ENCODE peak calls at places on chromosomes 16 and 17, in six cellular contexts. Q is left ventricle myocardium inferior, W is psoas muscle, X is AG04450, Y is cardiac muscle cell, E is spleen. N is an unnamed sample.
A peak's percentile ranks its signal among the peaks of the same experiment; 100 is the strongest.

GRCh38 chr17:81470270-81470943 is 42.2 kb downstream of the ACTG1 start:
- DNase-seq in Y (no peak), Q (no peak), W (no peak), X (no peak), E (no peak), N (no peak)

GRCh38 chr16:83989300-83989699 is 21.3 kb downstream of the NECAB2 start:
- DNase-seq in E (no peak), W (no peak), Y (no peak), X (no peak), Q (no peak), N (no peak)

GRCh38 chr17:31320791-31321190 is 631 bp downstream of the EVI2A start:
- DNase-seq in Y (peak; percentile 57), Q (no peak), W (no peak), E (no peak), X (no peak), N (no peak)

GRCh38 chr17:74224959-74225725 is 11.8 kb downstream of the TTYH2 start:
- DNase-seq in Y (no peak), W (no peak), X (no peak), E (no peak), Q (no peak), N (no peak)

GRCh38 chr16:81432899-81433560 is 11.6 kb upstream of the CMIP start:
- DNase-seq in X (no peak), Q (no peak), E (no peak), W (no peak), Y (no peak), N (no peak)

GRCh38 chr17:35299108-35299507 is 56.2 kb downstream of the SLFN5 start:
- DNase-seq in E (no peak), X (no peak), W (no peak), Q (no peak), Y (no peak), N (no peak)

GRCh38 chr16:8173111-8173644 is 417.1 kb downstream of the TMEM114 start:
- DNase-seq in E (peak; percentile 75), Q (peak; percentile 48), W (peak; percentile 56), X (no peak), Y (peak; percentile 26), N (peak; percentile 82)

GRCh38 chr17:6558932-6559752 is 2.8 kb upstream of the PITPNM3 start:
- DNase-seq in X (no peak), W (no peak), Q (no peak), Y (peak; percentile 55), E (peak; percentile 75), N (no peak)

GRCh38 chr16:640614-641013 is 1.0 kb upstream of the MCRIP2 start:
- DNase-seq in Q (no peak), W (no peak), E (no peak), Y (no peak), X (no peak), N (no peak)
- H3K4me3 ChIP-seq in Q (peak overlapping the region; percentile 87), W (no peak overlapping the region), E (no peak overlapping the region), Y (peak overlapping the region; percentile 80), X (peak overlapping the region; percentile 80), N (peak overlapping the region; percentile 77)

GRCh38 chr17:41505007-41505835 is at the start of gene KRT13:
- DNase-seq in Q (no peak), W (no peak), Y (no peak), X (no peak), E (no peak), N (no peak)
- H3K27ac ChIP-seq in Q (no peak within 1 kb of the TSS), W (no peak within 1 kb of the TSS), Y (no peak within 1 kb of the TSS), X (no peak within 1 kb of the TSS), E (no peak within 1 kb of the TSS), N (no peak within 1 kb of the TSS)

DNA sequence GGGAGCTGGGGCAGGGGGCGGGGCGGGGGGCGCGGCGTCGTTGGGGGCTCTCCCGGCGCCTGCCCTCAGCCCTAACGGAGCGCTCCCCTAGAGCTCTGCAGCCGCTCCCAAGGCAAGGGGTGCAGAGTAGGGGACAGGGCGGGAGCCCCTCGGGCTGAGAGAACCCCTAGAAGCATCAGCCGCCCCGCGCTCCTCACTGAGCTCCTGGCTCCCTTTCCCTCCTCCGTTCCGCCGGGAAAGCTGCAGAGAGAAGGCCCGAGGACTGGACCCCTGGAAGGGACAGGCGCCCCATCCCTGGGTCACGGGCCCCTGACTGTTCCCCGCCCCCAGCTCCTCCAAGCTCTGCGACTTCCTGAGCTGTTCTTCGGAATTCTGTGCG is 232 bp upstream of the PLXDC1 start:
- DNase-seq in X (no peak), E (no peak), W (no peak), Q (no peak), Y (no peak), N (no peak)
- H3K4me3 ChIP-seq in X (peak overlapping the region; percentile 38), E (peak overlapping the region; percentile 33), W (peak overlapping the region; percentile 63), Q (peak overlapping the region; percentile 75), Y (peak overlapping the region; percentile 95), N (peak overlapping the region; percentile 87)

GRCh38 chr17:9018731-9019130 is 2.6 kb upstream of the NTN1 start:
- DNase-seq in Q (no peak), Y (no peak), X (no peak), W (no peak), E (no peak), N (no peak)

GRCh38 chr17:9020824-9021157 is 519 bp upstream of the NTN1 start:
- DNase-seq in X (no peak), Q (no peak), Y (no peak), W (no peak), E (peak; percentile 76), N (no peak)

GRCh38 chr17:9021985-9022552 is 759 bp downstream of the NTN1 start:
- DNase-seq in E (no peak), X (no peak), Q (peak; percentile 45), Y (peak; percentile 43), W (peak; percentile 43), N (peak; percentile 29)

GRCh38 chr17:9021158-9021984 is at the start of gene NTN1:
- DNase-seq in X (no peak), Q (peak; percentile 59), Y (peak; percentile 50), W (peak; percentile 50), E (peak; percentile 82), N (peak; percentile 61)

DNA sequence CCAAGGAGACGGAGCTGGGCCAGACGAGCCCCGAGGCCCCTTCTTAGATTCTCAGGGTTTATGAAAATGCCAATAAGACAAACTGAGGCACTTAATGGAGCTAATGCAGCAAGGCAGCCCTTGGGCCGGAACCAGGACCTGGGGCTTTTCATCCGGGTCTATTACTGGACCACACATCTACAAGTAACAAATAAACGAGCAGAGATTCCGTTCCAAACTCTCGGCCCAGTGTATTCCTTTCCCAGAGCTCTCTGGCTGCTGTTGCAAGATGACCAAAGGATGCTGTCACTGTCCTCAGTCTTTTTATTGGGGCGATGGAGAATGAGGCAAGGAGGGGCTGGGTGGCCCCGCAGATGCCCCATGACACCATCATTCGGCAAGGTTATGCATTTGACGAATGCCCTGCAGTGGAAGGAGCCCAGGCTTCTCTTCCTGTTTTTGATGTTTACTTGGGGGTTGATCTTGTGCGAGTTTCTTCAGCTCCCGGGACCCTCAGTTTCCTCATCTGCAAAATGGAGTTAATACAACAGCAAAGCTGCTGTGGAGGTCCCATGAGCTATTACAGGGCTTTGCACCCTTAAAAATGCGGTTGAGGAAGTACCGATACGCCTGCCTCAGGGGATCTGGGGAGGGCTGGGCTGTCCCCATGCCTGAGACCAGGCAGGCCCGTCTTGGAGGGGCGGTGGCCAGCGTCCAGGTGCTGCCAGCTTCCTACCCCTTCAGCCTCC is 1.1 kb upstream of the NTN1 start:
- DNase-seq in E (no peak), W (no peak), Y (no peak), Q (no peak), X (no peak), N (no peak)
- H3K27ac ChIP-seq in E (no peak overlapping the region), W (peak overlapping the region; percentile 50), Y (no peak overlapping the region), Q (peak overlapping the region; percentile 85), X (no peak overlapping the region), N (no peak overlapping the region)

GRCh38 chr17:1562178-1562643 is 381 bp downstream of the PITPNA start:
- DNase-seq in E (peak; percentile 93), W (peak; percentile 67), Q (peak; percentile 51), Y (peak; percentile 40), X (no peak), N (no peak)
- H3K4me3 ChIP-seq in E (peak overlapping the region; percentile 66), W (peak overlapping the region; percentile 82), Q (peak overlapping the region; percentile 90), Y (peak overlapping the region; percentile 85), X (peak overlapping the region; percentile 80), N (peak overlapping the region; percentile 87)

DNA sequence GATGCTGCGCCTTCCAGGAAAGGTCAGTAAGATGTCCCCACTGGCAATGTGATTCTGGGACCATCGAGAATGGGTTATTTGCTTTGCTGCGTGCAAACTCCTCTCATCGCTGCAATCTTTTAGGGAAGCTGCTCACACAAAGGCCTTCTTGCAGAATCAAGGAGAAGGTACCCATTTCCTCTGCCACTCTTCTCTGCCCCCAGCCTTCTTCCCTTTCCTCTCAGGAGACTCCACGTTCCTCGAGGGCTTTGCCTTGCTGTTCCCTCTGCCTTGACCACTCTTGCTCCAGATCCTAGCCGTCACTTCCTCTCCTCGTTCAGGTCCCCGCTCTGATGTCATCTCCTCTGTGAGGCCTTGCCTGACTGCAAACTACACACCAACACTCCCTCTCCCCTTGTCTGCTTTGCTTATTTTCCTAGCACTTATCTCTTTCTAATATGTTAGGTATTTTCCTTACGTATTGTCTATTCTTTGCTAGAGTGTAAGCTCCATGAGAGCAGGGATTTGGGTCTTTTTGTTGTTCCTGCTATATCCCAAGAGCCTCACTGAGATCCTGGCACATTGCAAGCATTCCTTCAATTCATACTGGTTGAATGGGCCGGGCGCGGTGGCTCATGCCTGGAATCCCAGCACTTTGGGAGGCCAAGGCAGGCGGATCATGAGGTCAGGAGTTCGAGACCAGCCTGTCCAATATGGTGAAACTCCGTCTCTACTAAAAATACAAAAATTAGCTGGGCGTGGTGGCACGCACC is 5.3 kb upstream of the CRK start:
- DNase-seq in Q (no peak), X (no peak), E (no peak), Y (no peak), W (no peak), N (no peak)
- H3K27ac ChIP-seq in Q (peak overlapping the region; percentile 86), X (no peak overlapping the region), E (no peak overlapping the region), Y (no peak overlapping the region), W (no peak overlapping the region), N (peak overlapping the region; percentile 18)

DNA sequence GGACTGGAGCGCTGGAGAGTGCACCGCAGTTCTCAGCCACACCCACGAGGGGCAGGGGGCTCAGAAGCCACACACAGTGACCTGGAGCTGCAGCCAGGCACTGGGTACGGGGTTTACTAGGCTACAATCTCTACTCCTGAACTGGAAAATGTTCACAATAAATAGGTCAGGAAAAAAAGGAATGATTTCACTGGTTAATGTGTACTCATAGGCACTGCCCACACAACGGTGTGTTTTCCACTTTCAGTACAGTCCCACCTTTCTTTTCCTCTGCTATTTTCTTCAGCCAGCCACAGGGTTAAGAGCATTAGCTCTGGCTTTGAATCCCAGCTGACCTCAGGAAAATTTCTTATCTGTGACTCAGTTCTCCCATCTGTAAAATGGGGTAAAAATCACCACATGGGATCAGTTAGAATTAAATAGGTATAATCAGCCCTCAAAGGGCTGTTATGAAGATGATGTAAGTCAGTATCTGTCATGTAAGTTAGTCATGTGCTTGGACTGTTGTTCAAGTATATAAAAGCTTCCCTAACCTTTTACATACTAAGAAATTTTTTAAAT is 35.7 kb downstream of the ZCCHC14 start:
- DNase-seq in W (no peak), Y (peak; percentile 28), E (no peak), Q (no peak), X (no peak), N (no peak)
- H3K4me3 ChIP-seq in W (no peak overlapping the region), Y (no peak overlapping the region), E (no peak overlapping the region), Q (no peak overlapping the region), X (no peak overlapping the region), N (no peak overlapping the region)

DNA sequence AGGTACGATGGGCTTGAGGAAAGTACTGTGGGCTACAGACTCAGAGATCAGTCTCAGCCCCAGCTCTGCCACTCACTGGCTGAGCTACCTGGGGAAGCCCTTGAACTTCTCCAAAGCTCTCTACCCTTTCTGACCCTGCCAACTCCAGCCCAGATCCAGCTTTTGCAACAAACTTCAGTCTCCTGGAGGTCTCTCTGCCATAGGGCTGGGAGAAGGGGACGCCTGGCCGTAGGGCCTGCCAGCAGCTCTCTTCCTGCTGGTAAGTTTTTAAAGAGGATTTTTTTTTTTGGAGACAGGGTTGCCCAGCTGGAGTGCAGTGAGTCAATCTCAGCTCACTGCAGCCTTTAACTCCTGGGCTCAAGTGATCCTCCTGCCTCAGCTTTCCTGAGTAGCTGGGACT is 11.5 kb downstream of the INPP5K start:
- DNase-seq in X (no peak), Q (no peak), Y (no peak), E (no peak), W (no peak), N (no peak)
- H3K27ac ChIP-seq in X (no peak overlapping the region), Q (peak overlapping the region; percentile 75), Y (no peak overlapping the region), E (no peak overlapping the region), W (no peak overlapping the region), N (no peak overlapping the region)

N was measured in A673.